ENCODE peak calls at places on chromosomes 11 and 22, in five cellular contexts. H, O, C, X and L are unnamed samples.

GRCh38 chr11:124069429-124070401 is 28.6 kb upstream of the OR10G7 start:
- DNase-seq in H (no peak), O (peak), C (no peak), X (peak), L (peak)

GRCh38 chr11:129605815-129606214 is 209.8 kb upstream of the TMEM45B start:
- DNase-seq in H (no peak), O (no peak), C (no peak), X (no peak), L (no peak)

GRCh38 chr22:27867114-27867957 is 51.7 kb downstream of the PITPNB start:
- DNase-seq in H (no peak), O (no peak), C (no peak), X (no peak), L (no peak)

GRCh38 chr11:134519390-134519750 is 107.3 kb upstream of the B3GAT1 start:
- DNase-seq in H (no peak), O (no peak), C (no peak), X (no peak), L (no peak)

GRCh38 chr11:1153951-1154487 is 3.7 kb upstream of the MUC5AC start:
- DNase-seq in H (peak), O (peak), C (peak), X (peak), L (peak)

GRCh38 chr11:1221848-1222311 is 986 bp upstream of the MUC5B start:
- DNase-seq in H (peak), O (no peak), C (no peak), X (no peak), L (no peak)

GRCh38 chr11:1553808-1554594 is 18.1 kb downstream of the DUSP8 start:
- DNase-seq in H (no peak), O (no peak), C (no peak), X (no peak), L (no peak)

GRCh38 chr11:35639591-35640179 is 21.4 kb downstream of the FJX1 start:
- DNase-seq in H (no peak), O (no peak), C (no peak), X (no peak), L (no peak)

GRCh38 chr11:44191322-44192014 is 96.0 kb downstream of the EXT2 start:
- DNase-seq in H (no peak), O (no peak), C (no peak), X (no peak), L (no peak)

GRCh38 chr11:105344938-105345337 is 205.4 kb upstream of the CARD18 start:
- DNase-seq in H (no peak), O (no peak), C (no peak), X (no peak), L (no peak)

GRCh38 chr11:45850446-45850845 is 3.2 kb downstream of the CRY2 start:
- DNase-seq in H (no peak), O (no peak), C (no peak), X (peak), L (no peak)

DNA sequence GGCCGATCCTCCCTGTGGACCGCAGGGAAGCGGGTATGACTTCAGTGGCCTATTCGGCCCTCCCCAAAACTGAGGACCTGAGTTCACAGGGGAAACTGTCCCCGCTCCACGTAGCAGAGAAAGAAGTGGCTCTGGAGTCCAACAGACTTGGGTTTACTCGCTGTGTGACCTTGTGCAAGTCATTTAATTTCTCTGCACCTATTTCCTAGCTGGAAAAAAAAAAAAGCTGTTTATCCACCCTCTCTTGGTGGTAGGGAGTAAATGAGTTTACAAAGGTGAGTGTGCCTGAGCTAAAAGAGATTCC is 2.2 kb downstream of the SPON1 start:
- DNase-seq in H (no peak), O (no peak), C (no peak), X (no peak), L (no peak)
- TF ChIP-seq CTCF in H (no peak), O (no peak), C (no peak), X (no peak), L (no peak)

GRCh38 chr11:33371049-33371448 is 113.9 kb downstream of the HIPK3 start:
- DNase-seq in H (no peak), O (no peak), C (no peak), X (no peak), L (no peak)
- TF ChIP-seq CTCF in H (no peak), O (no peak), C (no peak), X (no peak), L (no peak)

GRCh38 chr22:40894417-40894816 is 32.5 kb upstream of the DNAJB7 start:
- DNase-seq in H (no peak), O (no peak), C (no peak), X (no peak), L (no peak)

GRCh38 chr22:40904101-40904500 is 42.2 kb upstream of the DNAJB7 start:
- DNase-seq in H (no peak), O (no peak), C (no peak), X (no peak), L (no peak)

GRCh38 chr22:40898850-40899357 is 37.0 kb upstream of the DNAJB7 start:
- DNase-seq in H (no peak), O (peak), C (no peak), X (peak), L (peak)
- TF ChIP-seq CTCF in H (peak), O (peak), C (no peak), X (peak), L (peak)

GRCh38 chr11:62593434-62594044 is 2.2 kb upstream of the TUT1 start:
- DNase-seq in H (peak), O (no peak), C (no peak), X (peak), L (peak)
- TF ChIP-seq CTCF in H (peak), O (peak), C (no peak), X (peak), L (peak)